ENCODE peak calls at places on chromosomes 7 and 10, in ten cellular contexts. O is psoas muscle; C is neuronal stem cell; J is endothelial cell of umbilical vein; G is GM23338; X is CD4-positive, CD25-positive, alpha-beta regulatory T cell; Z is cardiac muscle cell; Q is CD4-positive, alpha-beta memory T cell; F is heart left ventricle; B is uterus. A is an unnamed sample. For H3K4me1, the result is how much of the 10 kb centered on the place peaks cover.

GRCh38 chr10:133277277-133277992 is 767 bp upstream of the ADAM8 start:
- DNase-seq in O (no peak), C (no peak), J (no peak), G (no peak), X (no peak), Z (no peak), Q (no peak), F (no peak), B (no peak), A (no peak)

GRCh38 chr10:22325272-22325947 is 4.5 kb downstream of the BMI1 start:
- DNase-seq in O (peak), C (peak), J (peak), G (peak), X (peak), Z (peak), Q (peak), F (peak), B (peak), A (peak)

GRCh38 chr7:48040944-48041664 is 5.8 kb downstream of the C7orf57 start:
- DNase-seq in O (no peak), C (no peak), J (no peak), G (peak), X (no peak), Z (no peak), Q (no peak), F (no peak), B (no peak), A (peak)

GRCh38 chr10:60942604-60943269 is 1.2 kb downstream of the RHOBTB1 start:
- DNase-seq in O (peak), C (no peak), J (peak), G (peak), X (peak), Z (peak), Q (peak), F (peak), B (peak), A (peak)

GRCh38 chr7:158194365-158194900 is 393.2 kb downstream of the PTPRN2 start:
- DNase-seq in O (no peak), C (no peak), J (no peak), G (no peak), X (no peak), Z (no peak), Q (no peak), F (no peak), B (no peak), A (no peak)

GRCh38 chr10:26869528-26869927 is 8.8 kb upstream of the ABI1 start:
- DNase-seq in O (no peak), C (no peak), J (no peak), G (no peak), X (no peak), Z (no peak), Q (peak), F (no peak), B (no peak), A (no peak)

GRCh38 chr7:38382627-38383026 is 109.2 kb upstream of the TARP start:
- DNase-seq in O (no peak), C (no peak), J (no peak), G (no peak), X (no peak), Z (no peak), Q (no peak), F (no peak), B (no peak), A (no peak)

GRCh38 chr7:155533827-155534690 is 12.3 kb downstream of the CNPY1 start:
- DNase-seq in O (no peak), C (peak), J (peak), G (peak), X (no peak), Z (peak), Q (no peak), F (no peak), B (no peak), A (no peak)

GRCh38 chr7:2809903-2810628 is 34.0 kb downstream of the GNA12 start:
- DNase-seq in O (no peak), C (no peak), J (no peak), G (peak), X (no peak), Z (no peak), Q (no peak), F (no peak), B (no peak), A (no peak)

GRCh38 chr7:2728309-2729042 is 40.5 kb downstream of the AMZ1 start:
- DNase-seq in O (no peak), C (no peak), J (no peak), G (no peak), X (no peak), Z (no peak), Q (no peak), F (no peak), B (no peak), A (no peak)

GRCh38 chr7:2452074-2452507 is 24.1 kb downstream of the GRIFIN start:
- DNase-seq in O (no peak), C (no peak), J (no peak), G (peak), X (no peak), Z (no peak), Q (no peak), F (no peak), B (no peak), A (no peak)

GRCh38 chr7:29442146-29442545 is 121.5 kb upstream of the PRR15 start:
- DNase-seq in O (no peak), C (peak), J (no peak), G (peak), X (no peak), Z (peak), Q (no peak), F (no peak), B (no peak), A (no peak)

GRCh38 chr7:25789701-25790240 is 362.2 kb upstream of the NFE2L3 start:
- DNase-seq in O (no peak), C (peak), J (no peak), G (no peak), X (no peak), Z (no peak), Q (no peak), F (no peak), B (no peak), A (no peak)

GRCh38 chr10:59336632-59337031 is 25.7 kb downstream of the FAM13C start:
- DNase-seq in O (no peak), C (no peak), J (no peak), G (no peak), X (no peak), Z (peak), Q (no peak), F (no peak), B (no peak), A (no peak)

GRCh38 chr10:74542077-74542476 is 284.3 kb upstream of the KAT6B start:
- DNase-seq in O (no peak), C (no peak), J (peak), G (no peak), X (no peak), Z (no peak), Q (no peak), F (no peak), B (no peak), A (no peak)

GRCh38 chr7:83957333-83957732 is 237.3 kb downstream of the SEMA3A start:
- DNase-seq in O (no peak), C (no peak), J (no peak), G (no peak), X (no peak), Z (no peak), Q (no peak), F (no peak), B (no peak), A (no peak)

GRCh38 chr7:153550173-153550572 is 502.0 kb upstream of the DPP6 start:
- DNase-seq in O (no peak), C (no peak), J (no peak), G (no peak), X (no peak), Z (no peak), Q (no peak), F (no peak), B (no peak), A (no peak)

GRCh38 chr10:110694820-110695219 is 50.7 kb downstream of the RBM20 start:
- DNase-seq in O (no peak), C (no peak), J (no peak), G (no peak), X (no peak), Z (no peak), Q (no peak), F (no peak), B (no peak), A (no peak)

GRCh38 chr10:84860855-84861254 is 532.5 kb downstream of the CCSER2 start:
- DNase-seq in O (no peak), C (no peak), J (no peak), G (no peak), X (no peak), Z (no peak), Q (no peak), F (no peak), B (no peak), A (no peak)

GRCh38 chr10:79098596-79099015 is 29.8 kb downstream of the ZMIZ1 start:
- DNase-seq in O (no peak), C (no peak), J (no peak), G (no peak), X (no peak), Z (no peak), Q (no peak), F (no peak), B (no peak), A (no peak)

GRCh38 chr10:121078672-121079102 is 227.5 kb downstream of the WDR11 start:
- DNase-seq in O (no peak), C (no peak), J (no peak), G (no peak), X (no peak), Z (no peak), Q (no peak), F (no peak), B (peak), A (no peak)

GRCh38 chr7:16826061-16826460 is 21.3 kb upstream of the AGR2 start:
- DNase-seq in O (no peak), C (no peak), J (no peak), G (no peak), X (no peak), Z (no peak), Q (no peak), F (no peak), B (no peak), A (no peak)

GRCh38 chr10:95421782-95422181 is 131.0 kb upstream of the PDLIM1 start:
- DNase-seq in O (no peak), C (no peak), J (no peak), G (no peak), X (no peak), Z (no peak), Q (no peak), F (no peak), B (no peak), A (no peak)

GRCh38 chr7:130141161-130141857 is 63.9 kb downstream of the TMEM209 start:
- DNase-seq in O (peak), C (peak), J (peak), G (peak), X (peak), Z (peak), Q (peak), F (peak), B (peak), A (no peak)

GRCh38 chr7:42611961-42612360 is 299.9 kb downstream of the C7orf25 start:
- DNase-seq in O (no peak), C (no peak), J (no peak), G (no peak), X (no peak), Z (no peak), Q (no peak), F (no peak), B (no peak), A (no peak)

GRCh38 chr10:124308811-124309210 is 109.9 kb downstream of the OAT start:
- DNase-seq in O (no peak), C (no peak), J (no peak), G (no peak), X (no peak), Z (no peak), Q (no peak), F (no peak), B (no peak), A (peak)

GRCh38 chr7:76121044-76121443 is 73.1 kb downstream of the MDH2 start:
- DNase-seq in O (no peak), C (no peak), J (no peak), G (no peak), X (no peak), Z (peak), Q (no peak), F (no peak), B (no peak), A (no peak)

DNA sequence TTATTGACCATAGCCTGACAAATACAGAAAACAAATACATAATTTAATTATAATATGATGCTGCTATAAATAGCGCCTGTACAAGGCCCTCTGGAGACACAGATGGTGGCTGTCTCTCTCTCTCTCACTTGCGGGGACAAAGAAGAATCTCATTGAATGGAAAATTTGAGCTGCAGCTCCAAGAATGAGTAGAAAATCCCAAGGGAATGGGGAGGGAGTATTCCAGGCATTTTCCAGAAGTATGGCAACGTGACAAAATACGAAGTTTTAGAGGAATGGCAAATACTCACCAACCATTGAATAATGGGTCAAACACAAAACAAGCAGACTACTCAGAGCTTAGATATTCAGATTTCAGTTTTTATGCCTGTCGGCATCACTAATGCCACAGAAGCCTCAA is 179.9 kb downstream of the NRP1 start:
- DNase-seq in O (no peak), C (no peak), J (no peak), G (no peak), X (no peak), Z (no peak), Q (no peak), F (no peak), B (no peak), A (no peak)
- H3K4me1 ChIP-seq in O (under half), C (under half), J (under half), G (under half), X (half or more), Z (under half), Q (half or more), F (under half), B (under half), A (under half)

DNA sequence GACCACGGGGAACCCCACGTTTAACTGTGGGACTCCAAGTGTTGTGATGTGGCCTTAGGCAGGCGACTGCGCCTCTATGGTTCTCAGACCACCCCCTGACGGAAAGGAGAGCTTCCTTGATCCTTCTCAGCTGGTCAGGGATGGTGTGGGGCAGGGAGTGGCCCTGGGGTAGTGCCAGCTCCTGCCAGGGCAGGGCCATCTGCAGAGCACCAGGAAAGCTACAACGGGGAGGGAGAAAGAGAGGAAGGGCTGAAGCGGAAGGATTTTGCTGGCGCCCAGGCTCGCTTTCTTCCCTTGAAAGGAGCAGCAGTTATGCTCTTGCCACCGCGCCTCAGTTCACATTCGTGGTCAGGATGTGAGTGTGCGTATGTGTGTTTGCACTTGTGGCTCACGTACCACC is 74.9 kb upstream of the PCBD1 start:
- DNase-seq in O (no peak), C (no peak), J (no peak), G (no peak), X (no peak), Z (no peak), Q (no peak), F (no peak), B (no peak), A (no peak)
- H3K4me1 ChIP-seq in O (under half), C (under half), J (under half), G (under half), X (under half), Z (under half), Q (under half), F (under half), B (under half), A (under half)

DNA sequence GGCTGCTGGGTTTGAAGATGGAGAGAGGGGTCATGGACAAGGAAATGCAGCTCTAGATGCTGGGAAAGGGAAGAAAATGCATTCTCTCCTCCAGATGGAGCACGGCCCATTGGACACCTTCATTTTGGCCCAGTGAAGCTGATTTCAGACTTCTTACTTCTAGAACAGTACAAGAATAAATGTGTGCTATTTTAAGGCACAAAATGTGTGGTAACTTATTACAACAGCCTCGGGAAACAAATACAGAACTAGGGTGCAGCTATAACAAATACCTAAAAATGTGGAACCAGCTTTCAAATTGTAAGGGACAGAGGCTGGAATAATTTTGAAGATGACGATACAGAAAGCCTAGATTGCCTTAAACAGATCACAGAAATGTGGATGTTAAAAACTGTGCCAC is 54.1 kb downstream of the CYTH3 start:
- DNase-seq in O (no peak), C (no peak), J (no peak), G (no peak), X (no peak), Z (no peak), Q (no peak), F (no peak), B (no peak), A (no peak)
- H3K4me1 ChIP-seq in O (under half), C (under half), J (under half), G (under half), X (under half), Z (under half), Q (under half), F (under half), B (under half), A (under half)

GRCh38 chr10:103739039-103739764 is 116.2 kb downstream of the SH3PXD2A start:
- DNase-seq in O (peak), C (peak), J (no peak), G (peak), X (no peak), Z (no peak), Q (no peak), F (peak), B (peak), A (peak)

GRCh38 chr10:103737735-103738367 is 117.5 kb downstream of the SH3PXD2A start:
- DNase-seq in O (no peak), C (no peak), J (no peak), G (no peak), X (no peak), Z (no peak), Q (no peak), F (no peak), B (no peak), A (no peak)

GRCh38 chr10:103736044-103736443 is 119.3 kb downstream of the SH3PXD2A start:
- DNase-seq in O (no peak), C (no peak), J (no peak), G (no peak), X (no peak), Z (no peak), Q (no peak), F (no peak), B (no peak), A (no peak)

GRCh38 chr10:103734731-103735130 is 120.6 kb downstream of the SH3PXD2A start:
- DNase-seq in O (no peak), C (no peak), J (no peak), G (no peak), X (no peak), Z (no peak), Q (no peak), F (no peak), B (no peak), A (no peak)

GRCh38 chr10:103736763-103737162 is 118.6 kb downstream of the SH3PXD2A start:
- DNase-seq in O (no peak), C (peak), J (peak), G (peak), X (no peak), Z (no peak), Q (no peak), F (no peak), B (no peak), A (no peak)
- H3K4me1 ChIP-seq in O (under half), C (under half), J (under half), G (under half), X (under half), Z (under half), Q (under half), F (under half), B (under half), A (under half)

DNA sequence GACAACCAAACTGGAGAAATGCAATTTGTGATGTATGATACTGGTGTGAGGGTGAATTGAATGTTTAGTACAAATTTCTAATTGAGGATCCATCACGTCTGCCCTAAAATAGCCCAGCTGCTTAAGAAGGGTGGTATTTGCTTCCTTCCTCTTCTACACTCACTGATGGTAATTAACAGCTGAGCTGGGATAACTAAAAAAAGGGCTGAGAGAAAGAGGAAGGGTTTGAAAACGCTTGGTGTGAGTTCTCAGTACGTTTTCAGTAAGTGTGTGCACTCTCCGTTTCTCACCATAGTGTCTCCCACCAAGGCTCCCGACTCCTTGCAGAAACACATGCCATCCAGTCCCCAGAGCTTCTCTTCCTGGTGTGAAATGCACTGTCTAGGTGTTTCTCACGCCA is 54.3 kb downstream of the MAP3K8 start:
- DNase-seq in O (no peak), C (no peak), J (no peak), G (no peak), X (no peak), Z (no peak), Q (no peak), F (no peak), B (no peak), A (no peak)
- H3K4me1 ChIP-seq in O (under half), C (under half), J (under half), G (under half), X (under half), Z (under half), Q (under half), F (under half), B (under half), A (under half)

DNA sequence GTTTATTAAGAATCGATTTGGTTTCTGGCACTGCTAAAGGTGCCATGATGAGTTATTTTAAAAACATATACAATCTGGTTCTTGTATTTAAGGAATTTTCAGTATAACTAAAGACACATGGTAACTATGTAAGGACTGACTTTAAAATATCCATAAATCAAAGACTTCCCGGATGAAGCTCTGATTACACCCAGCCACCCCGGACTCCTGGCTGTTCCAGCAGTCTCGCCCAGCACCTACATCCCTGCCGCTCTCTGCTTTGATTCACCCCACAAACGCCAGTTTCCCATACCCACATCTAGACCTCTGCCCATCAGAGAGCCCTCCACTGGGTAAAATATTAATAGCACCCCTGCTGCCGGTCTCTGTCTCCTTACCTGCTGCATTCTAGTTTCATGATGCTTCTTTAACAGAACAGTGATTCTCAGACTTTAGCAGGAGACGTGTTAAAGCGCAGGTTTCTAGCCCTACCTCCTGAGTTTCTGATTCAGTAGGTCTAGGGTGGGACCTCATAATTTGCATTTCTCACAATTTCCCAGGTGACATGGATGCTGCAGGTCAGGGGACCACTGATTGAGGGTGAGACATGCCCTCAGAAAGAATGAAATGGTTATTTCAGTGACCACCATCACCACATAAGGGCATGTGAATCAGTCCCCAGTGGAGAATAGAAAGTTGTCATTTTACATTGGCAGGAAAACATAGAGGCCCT is 185.7 kb downstream of the KIAA1217 start:
- DNase-seq in O (no peak), C (no peak), J (no peak), G (no peak), X (no peak), Z (no peak), Q (no peak), F (no peak), B (no peak), A (no peak)
- H3K4me1 ChIP-seq in O (under half), C (under half), J (under half), G (under half), X (under half), Z (under half), Q (under half), F (under half), B (under half), A (under half)

GRCh38 chr7:102837802-102838201 is 75.0 kb upstream of the LRRC17 start:
- DNase-seq in O (no peak), C (no peak), J (no peak), G (no peak), X (no peak), Z (no peak), Q (no peak), F (no peak), B (no peak), A (no peak)

GRCh38 chr7:102842284-102842683 is 70.5 kb upstream of the LRRC17 start:
- DNase-seq in O (no peak), C (no peak), J (no peak), G (no peak), X (no peak), Z (no peak), Q (no peak), F (no peak), B (no peak), A (no peak)

GRCh38 chr7:102841290-102841689 is 71.5 kb upstream of the LRRC17 start:
- DNase-seq in O (no peak), C (no peak), J (no peak), G (no peak), X (no peak), Z (no peak), Q (no peak), F (no peak), B (no peak), A (no peak)

GRCh38 chr7:102836977-102837376 is 75.8 kb upstream of the LRRC17 start:
- DNase-seq in O (no peak), C (no peak), J (no peak), G (no peak), X (no peak), Z (no peak), Q (no peak), F (no peak), B (no peak), A (no peak)

GRCh38 chr7:102840404-102840803 is 72.4 kb upstream of the LRRC17 start:
- DNase-seq in O (no peak), C (no peak), J (no peak), G (no peak), X (no peak), Z (no peak), Q (no peak), F (no peak), B (no peak), A (no peak)
- H3K4me1 ChIP-seq in O (under half), C (under half), J (under half), G (under half), X (under half), Z (under half), Q (under half), F (under half), B (under half), A (under half)

A was measured in SJSA1.